ENCODE peak calls at places on chromosomes 7 and 10, in six cellular contexts. C is AG04450, R is brain microvascular endothelial cell, X is lower lobe of right lung, D is heart left ventricle, L is HFF-Myc. V is an unnamed sample.

GRCh38 chr10:26755443-26755903 is 58.0 kb downstream of the PDSS1 start:
- DNase-seq in X (no peak), L (peak), C (no peak), R (peak), D (no peak), V (no peak)

GRCh38 chr10:34462993-34463392 is 352.1 kb downstream of the PARD3 start:
- DNase-seq in D (no peak), X (no peak), R (no peak), C (no peak), L (no peak), V (no peak)

GRCh38 chr10:3737811-3738311 is 47.1 kb downstream of the KLF6 start:
- DNase-seq in D (no peak), X (no peak), L (no peak), C (no peak), R (no peak), V (no peak)

GRCh38 chr10:100041620-100042019 is 31.9 kb upstream of the DNMBP start:
- DNase-seq in C (no peak), X (no peak), D (peak), R (no peak), L (no peak), V (no peak)

GRCh38 chr7:55344840-55345239 is 20.3 kb upstream of the LANCL2 start:
- DNase-seq in L (no peak), C (no peak), X (no peak), D (no peak), R (no peak), V (no peak)

GRCh38 chr7:3753868-3754267 is 452.8 kb downstream of the SDK1 start:
- DNase-seq in C (no peak), L (no peak), X (no peak), D (no peak), R (no peak), V (no peak)

GRCh38 chr7:127419196-127419595 is 26.7 kb upstream of the ZNF800 start:
- DNase-seq in C (no peak), L (no peak), X (no peak), R (no peak), D (no peak), V (no peak)

GRCh38 chr7:24669971-24670591 is 87.2 kb downstream of the GSDME start:
- DNase-seq in X (no peak), R (no peak), L (no peak), C (no peak), D (no peak), V (no peak)

GRCh38 chr7:155962968-155963300 is 150.7 kb upstream of the SHH start:
- DNase-seq in X (no peak), C (no peak), R (no peak), L (no peak), D (no peak), V (no peak)

GRCh38 chr7:90728568-90728967 is 132.4 kb downstream of the CDK14 start:
- DNase-seq in R (no peak), D (no peak), L (no peak), C (no peak), X (no peak), V (no peak)

GRCh38 chr10:42149027-42149700 is 489.2 kb downstream of the ZNF33B start:
- DNase-seq in R (no peak), C (no peak), X (peak), L (no peak), D (peak), V (no peak)

GRCh38 chr7:51350195-51350896 is 33.7 kb upstream of the COBL start:
- DNase-seq in L (no peak), X (no peak), C (no peak), R (peak), D (no peak), V (no peak)

GRCh38 chr10:128853537-128853936 is 613.5 kb upstream of the MGMT start:
- DNase-seq in X (no peak), D (no peak), C (no peak), L (no peak), R (no peak), V (no peak)

GRCh38 chr10:3067045-3067858 is at the start of gene PFKP:
- DNase-seq in L (no peak), D (peak), X (no peak), C (no peak), R (no peak), V (no peak)

GRCh38 chr7:137633133-137633532 is 213.6 kb downstream of the DGKI start:
- DNase-seq in L (no peak), C (no peak), X (no peak), R (no peak), D (no peak), V (no peak)

GRCh38 chr10:22874189-22874854 is 53.5 kb upstream of the ARMC3 start:
- DNase-seq in L (no peak), R (no peak), D (no peak), C (no peak), X (no peak), V (no peak)

GRCh38 chr10:121335386-121335925 is 262.8 kb downstream of the FGFR2 start:
- DNase-seq in X (no peak), R (no peak), L (no peak), D (no peak), C (no peak), V (no peak)

GRCh38 chr7:93890041-93890463 is 501 bp downstream of the TFPI2 start:
- DNase-seq in L (no peak), R (peak), D (no peak), C (no peak), X (peak), V (no peak)

GRCh38 chr10:123103944-123104343 is 31.8 kb upstream of the HMX3 start:
- DNase-seq in L (no peak), D (no peak), C (no peak), X (no peak), R (no peak), V (no peak)

GRCh38 chr10:3716093-3716492 is 68.9 kb downstream of the KLF6 start:
- DNase-seq in D (no peak), R (no peak), L (no peak), C (no peak), X (no peak), V (no peak)

GRCh38 chr10:105992928-105993327 is 1171.6 kb downstream of the SORCS1 start:
- DNase-seq in X (no peak), R (no peak), L (no peak), C (no peak), D (no peak), V (no peak)

GRCh38 chr10:33746878-33747277 is 412.4 kb upstream of the NRP1 start:
- DNase-seq in L (no peak), R (peak), D (no peak), C (no peak), X (no peak), V (peak)

GRCh38 chr10:20040012-20040411 is 223.8 kb downstream of the PLXDC2 start:
- DNase-seq in X (no peak), C (no peak), D (no peak), R (no peak), L (no peak), V (no peak)

GRCh38 chr10:113469796-113470195 is 83.1 kb upstream of the HABP2 start:
- DNase-seq in L (no peak), X (no peak), R (no peak), C (no peak), D (no peak), V (no peak)

GRCh38 chr10:75613685-75614587 is 182.5 kb downstream of the LRMDA start:
- DNase-seq in D (no peak), X (no peak), R (no peak), L (peak), C (no peak), V (no peak)

GRCh38 chr10:374354-374753 is 239.1 kb downstream of the ZMYND11 start:
- DNase-seq in C (no peak), X (no peak), D (no peak), L (no peak), R (no peak), V (no peak)

GRCh38 chr10:105803206-105803605 is 1162.1 kb downstream of the SORCS3 start:
- DNase-seq in C (no peak), R (no peak), L (no peak), X (no peak), D (no peak), V (no peak)

GRCh38 chr7:101288439-101288838 is 33.2 kb downstream of the IFT22 start:
- DNase-seq in C (no peak), X (no peak), L (no peak), R (no peak), D (no peak), V (no peak)

GRCh38 chr7:82677493-82677892 is 233.9 kb upstream of the CACNA2D1 start:
- DNase-seq in D (no peak), C (no peak), L (no peak), R (peak), X (no peak), V (no peak)

GRCh38 chr7:36736090-36736826 is 12.0 kb upstream of the AOAH start:
- DNase-seq in X (no peak), C (no peak), D (no peak), R (no peak), L (no peak), V (no peak)

GRCh38 chr10:70513848-70514309 is 35.3 kb downstream of the PALD1 start:
- DNase-seq in L (no peak), X (no peak), R (no peak), D (peak), C (no peak), V (no peak)

DNA sequence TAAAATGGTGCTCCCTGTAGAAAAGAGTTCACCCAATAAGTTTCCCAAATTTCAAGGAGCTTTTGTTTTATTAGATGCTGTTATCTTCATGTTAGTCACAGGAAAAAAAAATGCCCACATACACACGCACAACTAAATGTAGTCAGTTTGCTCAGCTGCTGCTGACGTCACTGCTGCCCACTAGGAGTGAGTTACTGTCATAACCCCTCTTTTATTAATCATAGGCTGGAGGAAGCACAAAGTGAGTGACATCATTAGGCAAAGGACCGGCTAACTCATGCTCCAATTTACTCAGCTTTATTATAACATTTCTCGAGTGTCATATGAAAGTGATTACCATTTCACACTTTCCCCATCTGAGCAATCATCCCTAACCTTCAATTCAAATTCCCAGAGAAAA is 6.7 kb upstream of the INHBA start:
- DNase-seq in C (peak), X (no peak), D (no peak), R (peak), L (no peak), V (peak)
- H3K4me3 ChIP-seq in C (no peak), X (no peak), D (no peak), R (no peak), L (no peak), V (no peak)

GRCh38 chr10:24826022-24826421 is 102.3 kb upstream of the ARHGAP21 start:
- DNase-seq in L (peak), C (peak), D (no peak), R (peak), X (no peak), V (no peak)
- H3K4me3 ChIP-seq in L (no peak), C (no peak), D (no peak), R (peak), X (no peak), V (no peak)

GRCh38 chr10:50540826-50541122 is 83.0 kb downstream of the SGMS1 start:
- DNase-seq in C (no peak), X (no peak), R (no peak), D (no peak), L (no peak), V (no peak)

GRCh38 chr10:50541921-50542320 is 81.8 kb downstream of the SGMS1 start:
- DNase-seq in R (no peak), D (no peak), C (no peak), X (no peak), L (no peak), V (no peak)

GRCh38 chr10:50540069-50540825 is 83.5 kb downstream of the SGMS1 start:
- DNase-seq in D (no peak), C (no peak), X (no peak), R (no peak), L (no peak), V (no peak)

GRCh38 chr10:50542871-50543270 is 80.9 kb downstream of the SGMS1 start:
- DNase-seq in R (no peak), L (no peak), D (no peak), X (no peak), C (no peak), V (no peak)

DNA sequence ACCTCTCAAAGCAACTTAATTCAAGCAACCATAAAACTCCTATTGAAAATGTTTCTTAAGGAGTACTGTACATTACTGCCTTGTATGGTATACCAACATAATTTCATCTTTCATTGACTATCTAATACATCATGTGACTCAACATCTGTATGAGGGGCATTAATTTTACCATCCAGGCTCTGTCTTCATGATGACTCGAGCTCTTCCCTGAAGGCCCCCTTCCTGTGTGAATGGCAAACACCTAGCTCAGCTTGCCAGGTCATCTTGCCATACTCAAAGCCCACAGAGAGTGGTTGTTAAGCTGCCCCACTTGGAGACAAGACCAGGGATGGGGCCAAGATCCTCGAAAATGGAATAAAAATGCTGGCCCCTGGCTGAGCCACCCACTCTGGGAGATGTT is 82.4 kb downstream of the SGMS1 start:
- DNase-seq in D (no peak), X (no peak), C (no peak), R (no peak), L (no peak), V (no peak)
- H3K4me3 ChIP-seq in D (no peak), X (no peak), C (no peak), R (no peak), L (no peak), V (no peak)

DNA sequence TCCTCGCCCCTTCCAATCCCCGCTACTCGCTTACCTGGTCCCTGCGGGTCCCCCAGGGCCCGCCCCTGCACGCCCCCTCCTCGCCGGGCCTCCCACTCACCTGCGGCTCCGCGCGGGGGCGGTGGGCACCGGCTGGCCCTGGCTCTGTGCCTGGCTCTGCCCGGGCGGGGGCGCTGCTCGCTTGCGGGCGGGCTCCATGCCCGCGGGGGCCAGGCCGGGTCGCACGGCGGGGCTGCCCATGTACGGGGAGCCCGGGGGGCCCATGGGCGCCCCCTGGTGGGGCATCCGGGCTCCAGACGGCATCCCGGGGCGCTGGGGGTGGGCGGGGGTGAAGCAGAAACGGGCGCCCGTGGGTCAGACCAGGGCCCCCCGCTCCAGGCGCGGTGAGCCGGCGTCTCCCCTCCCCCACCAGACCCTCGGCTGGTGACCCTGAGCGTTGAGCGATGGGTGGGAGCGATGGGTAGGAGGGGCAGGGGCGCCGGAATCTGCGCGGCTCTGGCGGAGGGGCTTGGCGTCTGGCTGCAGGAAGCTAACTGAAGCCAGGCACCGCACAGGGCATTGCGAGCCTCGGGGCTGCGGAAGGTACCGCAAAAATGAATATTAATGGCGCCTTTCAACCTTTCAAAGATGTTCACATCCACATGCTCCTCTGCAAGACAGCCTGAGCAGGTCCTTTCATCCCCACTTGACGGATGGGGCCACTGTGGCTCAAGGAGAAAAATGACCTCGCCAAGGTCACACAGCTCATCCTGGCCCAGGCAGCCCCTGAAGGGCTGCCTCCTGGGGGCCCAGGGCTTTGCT is 2.9 kb downstream of the SMARCD3 start:
- DNase-seq in D (peak), C (no peak), L (no peak), X (peak), R (no peak), V (no peak)
- H3K4me3 ChIP-seq in D (peak), C (peak), L (peak), X (peak), R (peak), V (peak)

GRCh38 chr7:30562909-30563308 is 31.8 kb upstream of the GARS1 start:
- DNase-seq in R (peak), C (no peak), X (no peak), L (no peak), D (no peak), V (no peak)
- H3K4me3 ChIP-seq in R (no peak), C (no peak), X (no peak), L (no peak), D (no peak), V (no peak)

V was measured in AG04449.